ENCODE peak calls at places on chromosomes 1 and 21, in nine cellular contexts. V, U, C, H, Y, Q, O, B and J are unnamed samples.

GRCh38 chr1:35112668-35113067 is 33.5 kb downstream of the ZMYM1 start:
- DNase-seq in V (no peak), U (no peak), C (no peak), H (no peak), Y (no peak), Q (peak), O (no peak), B (no peak), J (peak)

GRCh38 chr1:72485786-72486185 is 203.4 kb upstream of the NEGR1 start:
- DNase-seq in V (peak), U (no peak), C (no peak), H (no peak), Y (no peak), Q (peak), O (no peak), B (no peak), J (peak)

GRCh38 chr1:169381162-169381561 is 13.2 kb downstream of the BLZF1 start:
- DNase-seq in V (no peak), U (no peak), C (no peak), H (no peak), Y (no peak), Q (no peak), O (no peak), B (no peak), J (no peak)

GRCh38 chr21:38751379-38752050 is 54.2 kb upstream of the ETS2 start:
- DNase-seq in V (no peak), U (peak), C (peak), H (no peak), Y (no peak), Q (peak), O (no peak), B (no peak), J (no peak)

GRCh38 chr1:27391511-27392095 is 819 bp upstream of the GPR3 start:
- DNase-seq in V (no peak), U (no peak), C (no peak), H (peak), Y (peak), Q (peak), O (no peak), B (peak), J (peak)

GRCh38 chr1:174428033-174428432 is 19.7 kb upstream of the GPR52 start:
- DNase-seq in V (no peak), U (peak), C (no peak), H (peak), Y (no peak), Q (no peak), O (no peak), B (no peak), J (no peak)

GRCh38 chr1:149997585-149998262 is 12.8 kb downstream of the OTUD7B start:
- DNase-seq in V (no peak), U (no peak), C (no peak), H (no peak), Y (no peak), Q (no peak), O (no peak), B (no peak), J (no peak)

GRCh38 chr1:227734546-227734857 is 600 bp downstream of the JMJD4 start:
- DNase-seq in V (no peak), U (no peak), C (no peak), H (no peak), Y (no peak), Q (no peak), O (peak), B (no peak), J (no peak)

GRCh38 chr1:6800728-6801127 is 15.5 kb downstream of the CAMTA1 start:
- DNase-seq in V (peak), U (no peak), C (no peak), H (peak), Y (no peak), Q (peak), O (no peak), B (no peak), J (no peak)

GRCh38 chr1:100396651-100397050 is 44.3 kb downstream of the CDC14A start:
- DNase-seq in V (no peak), U (no peak), C (no peak), H (no peak), Y (no peak), Q (no peak), O (peak), B (no peak), J (no peak)

GRCh38 chr21:35528109-35529042 is 479.3 kb upstream of the RUNX1 start:
- DNase-seq in V (no peak), U (peak), C (peak), H (no peak), Y (no peak), Q (peak), O (peak), B (no peak), J (no peak)

GRCh38 chr21:35530726-35531125 is 481.6 kb upstream of the RUNX1 start:
- DNase-seq in V (no peak), U (no peak), C (no peak), H (no peak), Y (no peak), Q (no peak), O (no peak), B (no peak), J (no peak)

GRCh38 chr21:35527358-35527757 is 478.3 kb upstream of the RUNX1 start:
- DNase-seq in V (no peak), U (no peak), C (no peak), H (no peak), Y (no peak), Q (no peak), O (no peak), B (no peak), J (no peak)

GRCh38 chr21:35525443-35525842 is 476.3 kb upstream of the RUNX1 start:
- DNase-seq in V (no peak), U (peak), C (no peak), H (peak), Y (peak), Q (peak), O (no peak), B (no peak), J (peak)

DNA sequence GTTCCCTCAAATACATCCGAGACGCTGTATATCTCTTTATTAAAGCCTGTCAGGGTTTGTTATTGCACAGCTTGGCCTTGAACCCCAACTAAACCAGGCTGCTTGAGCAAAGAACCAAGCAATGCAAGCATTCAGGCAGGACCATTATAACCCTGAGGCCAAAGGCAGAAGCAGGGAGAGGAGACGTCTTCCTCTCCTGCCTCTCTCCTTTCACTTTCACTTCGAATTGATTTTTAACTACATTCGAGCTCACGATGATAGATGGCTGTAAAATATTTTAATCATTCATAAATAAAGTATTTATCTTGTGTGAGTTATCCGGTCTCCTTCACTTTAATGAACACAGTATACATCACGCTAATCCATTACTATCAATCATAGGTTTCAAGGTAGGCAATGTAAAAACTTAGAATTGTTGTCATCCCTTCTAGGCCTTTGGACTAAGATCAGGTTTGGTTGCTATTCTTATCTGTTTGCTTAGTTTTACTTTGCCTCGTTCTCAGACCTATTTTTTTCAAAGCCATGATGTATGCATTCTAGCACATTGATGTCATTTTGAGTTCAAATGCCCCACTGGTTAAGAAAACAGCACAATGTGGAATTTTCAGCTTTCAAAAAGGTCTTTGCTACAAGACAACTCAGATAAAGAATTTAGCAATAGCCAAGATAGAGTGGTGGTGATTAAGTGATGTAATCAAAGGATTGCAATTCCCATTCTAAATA is 480.2 kb upstream of the RUNX1 start:
- DNase-seq in V (no peak), U (peak), C (no peak), H (no peak), Y (no peak), Q (peak), O (peak), B (no peak), J (no peak)
- H3K4me3 ChIP-seq in V (peak), U (no peak), C (no peak), H (no peak), Y (no peak), Q (no peak), O (peak), B (peak), J (no peak)

DNA sequence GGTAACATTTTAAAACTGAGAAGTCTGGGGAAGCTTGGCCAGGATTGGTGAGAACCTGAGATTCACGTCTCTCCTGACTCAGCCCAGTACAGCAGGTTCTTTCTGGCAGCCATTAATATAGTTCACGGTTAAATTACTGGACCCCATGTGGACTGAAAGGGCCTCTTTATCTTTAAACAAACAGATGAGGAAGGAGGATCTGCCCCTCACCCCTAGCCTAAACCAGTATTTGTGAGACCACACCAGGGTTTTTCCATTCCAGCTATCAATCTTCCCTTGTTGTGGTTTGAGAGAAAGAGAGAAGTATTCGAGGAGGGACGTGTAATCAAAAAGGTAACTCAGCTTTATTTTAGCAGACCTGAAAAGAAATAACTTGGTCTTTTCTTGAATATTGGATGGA is 137.1 kb downstream of the PROX1 start:
- DNase-seq in V (no peak), U (no peak), C (no peak), H (no peak), Y (no peak), Q (no peak), O (no peak), B (no peak), J (no peak)
- H3K4me3 ChIP-seq in V (no peak), U (no peak), C (no peak), H (no peak), Y (no peak), Q (no peak), O (no peak), B (no peak), J (no peak)

GRCh38 chr1:201944639-201945038 is 1.7 kb downstream of the LMOD1 start:
- DNase-seq in V (no peak), U (no peak), C (no peak), H (no peak), Y (no peak), Q (no peak), O (no peak), B (no peak), J (no peak)
- H3K4me3 ChIP-seq in V (peak), U (no peak), C (no peak), H (no peak), Y (no peak), Q (peak), O (no peak), B (peak), J (peak)

GRCh38 chr21:42674351-42674940 is 21.0 kb downstream of the PDE9A start:
- DNase-seq in V (no peak), U (no peak), C (no peak), H (no peak), Y (no peak), Q (no peak), O (no peak), B (no peak), J (peak)
- H3K4me3 ChIP-seq in V (no peak), U (no peak), C (no peak), H (no peak), Y (no peak), Q (no peak), O (no peak), B (peak), J (no peak)

DNA sequence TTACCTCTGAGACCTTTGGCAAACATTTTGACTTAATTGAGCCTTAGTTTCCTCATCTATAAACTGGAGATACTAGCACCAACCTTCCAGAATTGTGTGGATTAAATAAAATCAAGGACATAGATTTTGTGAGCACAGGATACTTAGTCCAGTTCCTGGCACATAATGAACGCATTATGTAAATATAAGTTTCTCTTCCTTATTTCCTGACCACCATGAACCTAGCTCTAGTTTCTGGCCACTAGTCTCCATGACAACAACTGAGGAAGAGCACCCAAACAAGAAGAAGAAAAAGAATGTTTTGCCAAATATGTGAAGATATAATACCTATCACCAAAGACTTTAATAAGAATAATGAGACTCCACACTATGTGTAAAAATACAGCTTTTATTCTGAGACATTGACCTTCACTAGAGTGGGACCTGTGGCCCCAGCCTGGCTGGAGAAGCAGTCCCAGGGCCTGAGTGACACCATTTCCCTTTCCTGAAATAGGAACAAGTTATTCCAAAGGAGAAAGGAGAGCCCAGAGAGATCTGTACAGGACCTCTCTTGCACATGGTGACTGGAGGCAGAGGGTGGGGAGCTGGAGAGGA is 894 bp upstream of the USF1 start:
- DNase-seq in V (no peak), U (no peak), C (no peak), H (no peak), Y (no peak), Q (no peak), O (no peak), B (no peak), J (no peak)
- H3K4me3 ChIP-seq in V (peak), U (peak), C (no peak), H (peak), Y (peak), Q (peak), O (peak), B (peak), J (peak)